ENCODE peak calls at places on chromosome 10, in six cellular contexts. One of them, this sample, is unnamed.

GRCh38 chr10:4407783-4408182 is 418.2 kb upstream of the AKR1E2 start:
- DNase-seq in GM03348: peak
- DNase-seq in hypothalamus: no peak
- DNase-seq in stimulated activated naive CD8-positive, alpha-beta T cell treated with anti-CD3 and anti-CD28 coated beads, Interleukin-15, amount 100 ng/mL, for 72 hours: no peak
- DNase-seq in left colon: no peak
- DNase-seq in heart right ventricle: no peak
- DNase-seq in this sample: no peak

GRCh38 chr10:114996542-114996941 is 58.5 kb downstream of the TRUB1 start:
- DNase-seq in stimulated activated naive CD8-positive, alpha-beta T cell treated with anti-CD3 and anti-CD28 coated beads, Interleukin-15, amount 100 ng/mL, for 72 hours: no peak
- DNase-seq in left colon: no peak
- DNase-seq in GM03348: no peak
- DNase-seq in heart right ventricle: no peak
- DNase-seq in hypothalamus: no peak
- DNase-seq in this sample: no peak

GRCh38 chr10:73744690-73744994 is 470 bp downstream of the SEC24C start:
- DNase-seq in stimulated activated naive CD8-positive, alpha-beta T cell treated with anti-CD3 and anti-CD28 coated beads, Interleukin-15, amount 100 ng/mL, for 72 hours: peak
- DNase-seq in GM03348: peak
- DNase-seq in hypothalamus: no peak
- DNase-seq in heart right ventricle: no peak
- DNase-seq in left colon: peak
- DNase-seq in this sample: no peak

GRCh38 chr10:12634532-12634931 is 285.2 kb downstream of the CAMK1D start:
- DNase-seq in stimulated activated naive CD8-positive, alpha-beta T cell treated with anti-CD3 and anti-CD28 coated beads, Interleukin-15, amount 100 ng/mL, for 72 hours: no peak
- DNase-seq in hypothalamus: no peak
- DNase-seq in left colon: no peak
- DNase-seq in heart right ventricle: no peak
- DNase-seq in GM03348: no peak
- DNase-seq in this sample: no peak

GRCh38 chr10:15853800-15854199 is 6.5 kb downstream of the MINDY3 start:
- DNase-seq in hypothalamus: no peak
- DNase-seq in stimulated activated naive CD8-positive, alpha-beta T cell treated with anti-CD3 and anti-CD28 coated beads, Interleukin-15, amount 100 ng/mL, for 72 hours: no peak
- DNase-seq in GM03348: no peak
- DNase-seq in heart right ventricle: no peak
- DNase-seq in left colon: no peak
- DNase-seq in this sample: no peak

GRCh38 chr10:102003541-102003940 is 52.4 kb downstream of the ARMH3 start:
- DNase-seq in heart right ventricle: no peak
- DNase-seq in GM03348: no peak
- DNase-seq in left colon: no peak
- DNase-seq in hypothalamus: no peak
- DNase-seq in stimulated activated naive CD8-positive, alpha-beta T cell treated with anti-CD3 and anti-CD28 coated beads, Interleukin-15, amount 100 ng/mL, for 72 hours: no peak
- DNase-seq in this sample: no peak

GRCh38 chr10:12348341-12348869 is 942 bp upstream of the CAMK1D start:
- DNase-seq in left colon: no peak
- DNase-seq in GM03348: no peak
- DNase-seq in hypothalamus: peak
- DNase-seq in stimulated activated naive CD8-positive, alpha-beta T cell treated with anti-CD3 and anti-CD28 coated beads, Interleukin-15, amount 100 ng/mL, for 72 hours: no peak
- DNase-seq in heart right ventricle: peak
- DNase-seq in this sample: no peak

GRCh38 chr10:114151486-114151885 is 22.5 kb downstream of the CCDC186 start:
- DNase-seq in hypothalamus: no peak
- DNase-seq in GM03348: peak
- DNase-seq in heart right ventricle: no peak
- DNase-seq in stimulated activated naive CD8-positive, alpha-beta T cell treated with anti-CD3 and anti-CD28 coated beads, Interleukin-15, amount 100 ng/mL, for 72 hours: no peak
- DNase-seq in left colon: no peak
- DNase-seq in this sample: no peak

GRCh38 chr10:132742837-132743194 is 43.1 kb downstream of the NKX6-2 start:
- DNase-seq in heart right ventricle: no peak
- DNase-seq in GM03348: no peak
- DNase-seq in hypothalamus: no peak
- DNase-seq in left colon: no peak
- DNase-seq in stimulated activated naive CD8-positive, alpha-beta T cell treated with anti-CD3 and anti-CD28 coated beads, Interleukin-15, amount 100 ng/mL, for 72 hours: no peak
- DNase-seq in this sample: no peak

GRCh38 chr10:95675403-95676116 is 18.2 kb downstream of the TCTN3 start:
- DNase-seq in hypothalamus: no peak
- DNase-seq in GM03348: no peak
- DNase-seq in left colon: no peak
- DNase-seq in stimulated activated naive CD8-positive, alpha-beta T cell treated with anti-CD3 and anti-CD28 coated beads, Interleukin-15, amount 100 ng/mL, for 72 hours: no peak
- DNase-seq in heart right ventricle: no peak
- DNase-seq in this sample: no peak

GRCh38 chr10:114634607-114634974 is 23.5 kb downstream of the ABLIM1 start:
- DNase-seq in GM03348: peak
- DNase-seq in heart right ventricle: peak
- DNase-seq in left colon: no peak
- DNase-seq in stimulated activated naive CD8-positive, alpha-beta T cell treated with anti-CD3 and anti-CD28 coated beads, Interleukin-15, amount 100 ng/mL, for 72 hours: no peak
- DNase-seq in hypothalamus: no peak
- DNase-seq in this sample: peak

GRCh38 chr10:97450828-97451227 is 4.9 kb downstream of the ZDHHC16 start:
- DNase-seq in left colon: no peak
- DNase-seq in hypothalamus: no peak
- DNase-seq in heart right ventricle: no peak
- DNase-seq in stimulated activated naive CD8-positive, alpha-beta T cell treated with anti-CD3 and anti-CD28 coated beads, Interleukin-15, amount 100 ng/mL, for 72 hours: no peak
- DNase-seq in GM03348: no peak
- DNase-seq in this sample: no peak

GRCh38 chr10:24907956-24908355 is 44.5 kb downstream of the PRTFDC1 start:
- DNase-seq in left colon: no peak
- DNase-seq in GM03348: no peak
- DNase-seq in heart right ventricle: no peak
- DNase-seq in hypothalamus: no peak
- DNase-seq in stimulated activated naive CD8-positive, alpha-beta T cell treated with anti-CD3 and anti-CD28 coated beads, Interleukin-15, amount 100 ng/mL, for 72 hours: no peak
- DNase-seq in this sample: no peak

GRCh38 chr10:49647985-49648795 is 31.3 kb upstream of the C10orf53 start:
- DNase-seq in stimulated activated naive CD8-positive, alpha-beta T cell treated with anti-CD3 and anti-CD28 coated beads, Interleukin-15, amount 100 ng/mL, for 72 hours: no peak
- DNase-seq in left colon: no peak
- DNase-seq in hypothalamus: no peak
- DNase-seq in heart right ventricle: no peak
- DNase-seq in GM03348: no peak
- DNase-seq in this sample: peak

GRCh38 chr10:127888526-127889312 is 4.0 kb downstream of the CLRN3 start:
- DNase-seq in hypothalamus: no peak
- DNase-seq in GM03348: no peak
- DNase-seq in left colon: peak
- DNase-seq in stimulated activated naive CD8-positive, alpha-beta T cell treated with anti-CD3 and anti-CD28 coated beads, Interleukin-15, amount 100 ng/mL, for 72 hours: no peak
- DNase-seq in heart right ventricle: no peak
- DNase-seq in this sample: peak

GRCh38 chr10:11595395-11595692 is 16.1 kb downstream of the USP6NL start:
- DNase-seq in heart right ventricle: no peak
- DNase-seq in left colon: no peak
- DNase-seq in hypothalamus: no peak
- DNase-seq in stimulated activated naive CD8-positive, alpha-beta T cell treated with anti-CD3 and anti-CD28 coated beads, Interleukin-15, amount 100 ng/mL, for 72 hours: no peak
- DNase-seq in GM03348: peak
- DNase-seq in this sample: no peak

GRCh38 chr10:98262571-98262970 is 5.4 kb downstream of the LOXL4 start:
- DNase-seq in heart right ventricle: peak
- DNase-seq in left colon: no peak
- DNase-seq in GM03348: peak
- DNase-seq in stimulated activated naive CD8-positive, alpha-beta T cell treated with anti-CD3 and anti-CD28 coated beads, Interleukin-15, amount 100 ng/mL, for 72 hours: no peak
- DNase-seq in hypothalamus: no peak
- DNase-seq in this sample: peak

GRCh38 chr10:133412381-133412711 is 12.1 kb downstream of the SPRN start:
- DNase-seq in heart right ventricle: no peak
- DNase-seq in hypothalamus: no peak
- DNase-seq in stimulated activated naive CD8-positive, alpha-beta T cell treated with anti-CD3 and anti-CD28 coated beads, Interleukin-15, amount 100 ng/mL, for 72 hours: no peak
- DNase-seq in left colon: no peak
- DNase-seq in GM03348: no peak
- DNase-seq in this sample: no peak

GRCh38 chr10:97011397-97011796 is 174.4 kb downstream of the SLIT1 start:
- DNase-seq in stimulated activated naive CD8-positive, alpha-beta T cell treated with anti-CD3 and anti-CD28 coated beads, Interleukin-15, amount 100 ng/mL, for 72 hours: no peak
- DNase-seq in heart right ventricle: no peak
- DNase-seq in left colon: no peak
- DNase-seq in GM03348: no peak
- DNase-seq in hypothalamus: no peak
- DNase-seq in this sample: no peak

GRCh38 chr10:103120546-103120945 is 72.5 kb downstream of the NT5C2 start:
- DNase-seq in hypothalamus: no peak
- DNase-seq in left colon: no peak
- DNase-seq in heart right ventricle: no peak
- DNase-seq in stimulated activated naive CD8-positive, alpha-beta T cell treated with anti-CD3 and anti-CD28 coated beads, Interleukin-15, amount 100 ng/mL, for 72 hours: no peak
- DNase-seq in GM03348: no peak
- DNase-seq in this sample: no peak

GRCh38 chr10:108132303-108132702 is 967.8 kb upstream of the SORCS1 start:
- DNase-seq in GM03348: no peak
- DNase-seq in hypothalamus: no peak
- DNase-seq in heart right ventricle: no peak
- DNase-seq in stimulated activated naive CD8-positive, alpha-beta T cell treated with anti-CD3 and anti-CD28 coated beads, Interleukin-15, amount 100 ng/mL, for 72 hours: no peak
- DNase-seq in left colon: peak
- DNase-seq in this sample: no peak

GRCh38 chr10:94991243-94991888 is 52.9 kb downstream of the CYP2C9 start:
- DNase-seq in stimulated activated naive CD8-positive, alpha-beta T cell treated with anti-CD3 and anti-CD28 coated beads, Interleukin-15, amount 100 ng/mL, for 72 hours: no peak
- DNase-seq in GM03348: no peak
- DNase-seq in hypothalamus: no peak
- DNase-seq in left colon: no peak
- DNase-seq in heart right ventricle: no peak
- DNase-seq in this sample: no peak

GRCh38 chr10:122461729-122462532 is 578 bp downstream of the HTRA1 start:
- DNase-seq in left colon: peak
- DNase-seq in hypothalamus: peak
- DNase-seq in GM03348: peak
- DNase-seq in stimulated activated naive CD8-positive, alpha-beta T cell treated with anti-CD3 and anti-CD28 coated beads, Interleukin-15, amount 100 ng/mL, for 72 hours: no peak
- DNase-seq in heart right ventricle: no peak
- DNase-seq in this sample: no peak

GRCh38 chr10:776772-777171 is 87.3 kb upstream of the DIP2C start:
- DNase-seq in left colon: no peak
- DNase-seq in GM03348: peak
- DNase-seq in hypothalamus: no peak
- DNase-seq in stimulated activated naive CD8-positive, alpha-beta T cell treated with anti-CD3 and anti-CD28 coated beads, Interleukin-15, amount 100 ng/mL, for 72 hours: no peak
- DNase-seq in heart right ventricle: no peak
- DNase-seq in this sample: no peak

GRCh38 chr10:113853577-113854018 is 284 bp downstream of the DCLRE1A start:
- DNase-seq in left colon: no peak
- DNase-seq in GM03348: no peak
- DNase-seq in hypothalamus: no peak
- DNase-seq in stimulated activated naive CD8-positive, alpha-beta T cell treated with anti-CD3 and anti-CD28 coated beads, Interleukin-15, amount 100 ng/mL, for 72 hours: no peak
- DNase-seq in heart right ventricle: no peak
- DNase-seq in this sample: no peak

GRCh38 chr10:96987842-96988175 is 155.7 kb downstream of the LCOR start:
- DNase-seq in stimulated activated naive CD8-positive, alpha-beta T cell treated with anti-CD3 and anti-CD28 coated beads, Interleukin-15, amount 100 ng/mL, for 72 hours: no peak
- DNase-seq in heart right ventricle: no peak
- DNase-seq in hypothalamus: no peak
- DNase-seq in left colon: no peak
- DNase-seq in GM03348: peak
- DNase-seq in this sample: no peak

GRCh38 chr10:113897693-113898618 is 43.5 kb downstream of the NHLRC2 start:
- DNase-seq in hypothalamus: no peak
- DNase-seq in heart right ventricle: peak
- DNase-seq in left colon: no peak
- DNase-seq in stimulated activated naive CD8-positive, alpha-beta T cell treated with anti-CD3 and anti-CD28 coated beads, Interleukin-15, amount 100 ng/mL, for 72 hours: no peak
- DNase-seq in GM03348: peak
- DNase-seq in this sample: no peak

GRCh38 chr10:79149662-79150443 is 81.1 kb downstream of the ZMIZ1 start:
- DNase-seq in stimulated activated naive CD8-positive, alpha-beta T cell treated with anti-CD3 and anti-CD28 coated beads, Interleukin-15, amount 100 ng/mL, for 72 hours: peak
- DNase-seq in GM03348: peak
- DNase-seq in left colon: peak
- DNase-seq in heart right ventricle: peak
- DNase-seq in hypothalamus: no peak
- DNase-seq in this sample: peak

GRCh38 chr10:86018735-86019058 is 347.9 kb downstream of the GRID1 start:
- DNase-seq in GM03348: no peak
- DNase-seq in left colon: no peak
- DNase-seq in stimulated activated naive CD8-positive, alpha-beta T cell treated with anti-CD3 and anti-CD28 coated beads, Interleukin-15, amount 100 ng/mL, for 72 hours: no peak
- DNase-seq in hypothalamus: no peak
- DNase-seq in heart right ventricle: no peak
- DNase-seq in this sample: no peak

GRCh38 chr10:61939575-61940301 is 38.2 kb downstream of the ARID5B start:
- DNase-seq in left colon: no peak
- DNase-seq in GM03348: peak
- DNase-seq in heart right ventricle: no peak
- DNase-seq in hypothalamus: no peak
- DNase-seq in stimulated activated naive CD8-positive, alpha-beta T cell treated with anti-CD3 and anti-CD28 coated beads, Interleukin-15, amount 100 ng/mL, for 72 hours: no peak
- DNase-seq in this sample: no peak